ENCODE peak calls at places on chromosomes 3 and 15, in five cellular contexts. One of them, this sample, is unnamed.

GRCh38 chr3:149450281-149450680 is 24.2 kb upstream of the TM4SF4 start:
- DNase-seq in activated T-cell treated with anti-CD3 and anti-CD28 coated beads for 1 hour: no peak
- DNase-seq in gastrocnemius medialis: no peak
- DNase-seq in effector CD4-positive, alpha-beta T cell: no peak
- DNase-seq in neural progenitor cell: no peak
- DNase-seq in this sample: no peak

GRCh38 chr3:138947303-138948121 is 495 bp downstream of the FOXL2NB start:
- DNase-seq in activated T-cell treated with anti-CD3 and anti-CD28 coated beads for 1 hour: no peak
- DNase-seq in gastrocnemius medialis: no peak
- DNase-seq in effector CD4-positive, alpha-beta T cell: no peak
- DNase-seq in neural progenitor cell: peak; percentile 51
- DNase-seq in this sample: no peak

GRCh38 chr3:138458774-138459499 is 24.5 kb downstream of the ESYT3 start:
- DNase-seq in effector CD4-positive, alpha-beta T cell: no peak
- DNase-seq in activated T-cell treated with anti-CD3 and anti-CD28 coated beads for 1 hour: no peak
- DNase-seq in gastrocnemius medialis: no peak
- DNase-seq in neural progenitor cell: no peak
- DNase-seq in this sample: no peak

GRCh38 chr3:150220791-150221190 is 187.3 kb upstream of the TSC22D2 start:
- DNase-seq in activated T-cell treated with anti-CD3 and anti-CD28 coated beads for 1 hour: no peak
- DNase-seq in effector CD4-positive, alpha-beta T cell: no peak
- DNase-seq in gastrocnemius medialis: no peak
- DNase-seq in neural progenitor cell: peak; percentile 59
- DNase-seq in this sample: no peak

GRCh38 chr15:78617131-78617915 is 3.5 kb downstream of the CHRNA3 start:
- DNase-seq in neural progenitor cell: no peak
- DNase-seq in activated T-cell treated with anti-CD3 and anti-CD28 coated beads for 1 hour: no peak
- DNase-seq in gastrocnemius medialis: no peak
- DNase-seq in effector CD4-positive, alpha-beta T cell: no peak
- DNase-seq in this sample: no peak

GRCh38 chr3:141929341-141929995 is 53.0 kb downstream of the ATP1B3 start:
- DNase-seq in neural progenitor cell: no peak
- DNase-seq in activated T-cell treated with anti-CD3 and anti-CD28 coated beads for 1 hour: no peak
- DNase-seq in effector CD4-positive, alpha-beta T cell: no peak
- DNase-seq in gastrocnemius medialis: no peak
- DNase-seq in this sample: no peak

GRCh38 chr3:61858054-61858453 is 296.7 kb downstream of the PTPRG start:
- DNase-seq in neural progenitor cell: no peak
- DNase-seq in activated T-cell treated with anti-CD3 and anti-CD28 coated beads for 1 hour: no peak
- DNase-seq in effector CD4-positive, alpha-beta T cell: no peak
- DNase-seq in gastrocnemius medialis: no peak
- DNase-seq in this sample: no peak

GRCh38 chr3:160661660-160662059 is 15.3 kb upstream of the ARL14 start:
- DNase-seq in gastrocnemius medialis: no peak
- DNase-seq in neural progenitor cell: peak; percentile 73
- DNase-seq in effector CD4-positive, alpha-beta T cell: no peak
- DNase-seq in activated T-cell treated with anti-CD3 and anti-CD28 coated beads for 1 hour: no peak
- DNase-seq in this sample: no peak

GRCh38 chr3:44825264-44825925 is 36.3 kb upstream of the TMEM42 start:
- DNase-seq in gastrocnemius medialis: no peak
- DNase-seq in effector CD4-positive, alpha-beta T cell: no peak
- DNase-seq in activated T-cell treated with anti-CD3 and anti-CD28 coated beads for 1 hour: no peak
- DNase-seq in neural progenitor cell: no peak
- DNase-seq in this sample: no peak

GRCh38 chr15:62119224-62119925 is 45.7 kb downstream of the C2CD4B start:
- DNase-seq in gastrocnemius medialis: peak; percentile 36
- DNase-seq in activated T-cell treated with anti-CD3 and anti-CD28 coated beads for 1 hour: no peak
- DNase-seq in neural progenitor cell: no peak
- DNase-seq in effector CD4-positive, alpha-beta T cell: no peak
- DNase-seq in this sample: peak; percentile 31

GRCh38 chr3:7288133-7288532 is 427.2 kb downstream of the GRM7 start:
- DNase-seq in gastrocnemius medialis: no peak
- DNase-seq in effector CD4-positive, alpha-beta T cell: no peak
- DNase-seq in neural progenitor cell: no peak
- DNase-seq in activated T-cell treated with anti-CD3 and anti-CD28 coated beads for 1 hour: no peak
- DNase-seq in this sample: no peak

GRCh38 chr3:139016430-139017048 is 4.2 kb downstream of the PRR23B start:
- DNase-seq in activated T-cell treated with anti-CD3 and anti-CD28 coated beads for 1 hour: no peak
- DNase-seq in gastrocnemius medialis: no peak
- DNase-seq in neural progenitor cell: no peak
- DNase-seq in effector CD4-positive, alpha-beta T cell: no peak
- DNase-seq in this sample: no peak

GRCh38 chr3:31925271-31925630 is 55.8 kb downstream of the OSBPL10 start:
- DNase-seq in neural progenitor cell: no peak
- DNase-seq in gastrocnemius medialis: no peak
- DNase-seq in activated T-cell treated with anti-CD3 and anti-CD28 coated beads for 1 hour: no peak
- DNase-seq in effector CD4-positive, alpha-beta T cell: no peak
- DNase-seq in this sample: no peak

GRCh38 chr3:118587037-118587741 is 447.5 kb downstream of the IGSF11 start:
- DNase-seq in neural progenitor cell: no peak
- DNase-seq in gastrocnemius medialis: no peak
- DNase-seq in activated T-cell treated with anti-CD3 and anti-CD28 coated beads for 1 hour: no peak
- DNase-seq in effector CD4-positive, alpha-beta T cell: no peak
- DNase-seq in this sample: no peak